ENCODE peak calls at places on chromosomes 5 and 9, in six cellular contexts. E is fibroblast of lung, P is MCF 10A, D is dorsolateral prefrontal cortex, H is HCT116, X is retinal pigment epithelial cell. V is an unnamed sample.

GRCh38 chr5:172692981-172693380 is 51.9 kb downstream of the NEURL1B start:
- DNase-seq in D (no peak), H (no peak), E (peak), P (no peak), X (no peak), V (no peak)

GRCh38 chr5:171619744-171620143 is 165.9 kb upstream of the SMIM23 start:
- DNase-seq in X (no peak), P (no peak), H (no peak), D (no peak), E (no peak), V (no peak)

GRCh38 chr5:14204785-14205321 is 61.7 kb downstream of the TRIO start:
- DNase-seq in H (no peak), E (peak), P (peak), D (no peak), X (no peak), V (peak)

GRCh38 chr5:151811593-151812321 is 40.0 kb downstream of the G3BP1 start:
- DNase-seq in E (peak), D (no peak), P (peak), X (peak), H (no peak), V (no peak)

GRCh38 chr9:89177401-89178161 is 1.0 kb downstream of the SHC3 start:
- DNase-seq in P (no peak), E (peak), X (no peak), D (peak), H (no peak), V (no peak)

GRCh38 chr9:91433180-91433579 is 9.5 kb upstream of the NFIL3 start:
- DNase-seq in X (peak), E (peak), H (peak), P (peak), D (no peak), V (peak)

GRCh38 chr5:139684881-139685749 is 37.0 kb downstream of the CXXC5 start:
- DNase-seq in H (no peak), P (peak), D (no peak), X (no peak), E (no peak), V (no peak)

GRCh38 chr9:95021166-95021886 is 294.8 kb downstream of the AOPEP start:
- DNase-seq in D (no peak), E (no peak), X (no peak), P (no peak), H (no peak), V (no peak)

GRCh38 chr5:62720036-62720441 is 141.4 kb downstream of the LRRC70 start:
- DNase-seq in H (peak), E (peak), D (no peak), P (peak), X (no peak), V (no peak)
- TF ChIP-seq CTCF in H (peak), E (no peak), D (no peak), P (peak), X (peak), V (no peak)

DNA sequence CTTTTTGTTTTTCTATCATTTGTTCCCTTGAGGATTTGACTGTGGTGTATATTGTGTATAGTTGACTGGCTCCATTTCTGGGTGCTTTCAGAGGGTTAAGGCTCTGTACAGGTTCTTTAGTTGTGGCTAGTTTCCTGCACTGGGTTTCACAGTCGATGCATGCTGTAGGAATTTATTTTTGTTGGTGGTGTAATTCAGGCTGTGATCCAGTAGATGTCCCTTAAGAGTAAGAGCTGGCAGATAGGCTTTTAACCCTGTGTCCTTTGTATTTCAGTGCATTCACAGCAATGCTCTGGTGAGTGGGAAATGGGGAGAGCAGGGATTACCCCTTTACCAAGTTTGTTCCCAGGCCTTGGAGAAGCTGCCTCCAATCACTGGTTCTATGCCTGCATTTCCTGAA is 112.9 kb downstream of the SPATA31D1 start:
- DNase-seq in D (no peak), P (peak), H (peak), E (no peak), X (no peak), V (no peak)
- TF ChIP-seq CTCF in D (no peak), P (no peak), H (peak), E (no peak), X (peak), V (no peak)

DNA sequence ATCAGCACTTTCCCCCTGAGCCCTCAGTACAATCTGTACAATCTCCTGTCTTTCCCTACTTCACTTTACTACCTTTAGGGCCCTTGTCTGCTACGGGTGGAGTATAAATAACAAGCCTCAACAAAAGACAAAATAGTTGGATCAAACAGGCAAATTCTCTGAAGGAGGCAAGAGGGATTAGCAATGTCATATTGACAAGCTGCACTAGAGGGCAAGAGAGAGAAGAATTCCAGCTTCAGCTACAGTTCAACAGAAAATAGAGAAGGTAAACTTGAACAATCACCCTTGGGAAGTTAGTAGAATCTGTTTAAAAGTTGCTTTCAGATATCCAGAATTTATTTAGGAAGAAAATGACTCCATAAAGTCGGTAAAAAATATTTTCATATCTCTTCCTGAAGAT is 68.4 kb upstream of the IZUMO3 start:
- DNase-seq in D (no peak), P (peak), H (no peak), X (no peak), E (no peak), V (no peak)
- TF ChIP-seq CTCF in D (no peak), P (peak), H (no peak), X (peak), E (no peak), V (no peak)

GRCh38 chr5:53318303-53318702 is 162.1 kb upstream of the FST start:
- DNase-seq in P (peak), D (no peak), H (no peak), E (no peak), X (no peak), V (no peak)
- TF ChIP-seq CTCF in P (no peak), D (no peak), H (peak), E (no peak), X (no peak), V (no peak)

GRCh38 chr5:22852807-22853670 is at the start of gene CDH12:
- DNase-seq in H (no peak), P (no peak), X (no peak), D (peak), E (no peak), V (no peak)
- TF ChIP-seq CTCF in H (no peak), P (no peak), X (peak), D (no peak), E (no peak), V (no peak)

GRCh38 chr9:36793277-36793676 is 220.6 kb downstream of the MELK start:
- DNase-seq in X (no peak), P (no peak), H (peak), D (no peak), E (no peak), V (no peak)
- TF ChIP-seq CTCF in X (peak), P (peak), H (peak), D (no peak), E (peak), V (no peak)

GRCh38 chr9:106286249-106286648 is 576.7 kb upstream of the ZNF462 start:
- DNase-seq in X (no peak), H (no peak), P (peak), E (peak), D (no peak), V (no peak)

GRCh38 chr9:106287108-106287631 is 575.8 kb upstream of the ZNF462 start:
- DNase-seq in H (no peak), D (no peak), P (no peak), X (no peak), E (peak), V (no peak)

GRCh38 chr9:106288689-106289088 is 574.3 kb upstream of the ZNF462 start:
- DNase-seq in E (no peak), X (no peak), P (no peak), H (no peak), D (no peak), V (no peak)

GRCh38 chr9:106284300-106284699 is 578.7 kb upstream of the ZNF462 start:
- DNase-seq in E (no peak), P (peak), D (no peak), X (no peak), H (no peak), V (no peak)
- TF ChIP-seq CTCF in E (no peak), P (no peak), D (no peak), X (peak), H (peak), V (no peak)

DNA sequence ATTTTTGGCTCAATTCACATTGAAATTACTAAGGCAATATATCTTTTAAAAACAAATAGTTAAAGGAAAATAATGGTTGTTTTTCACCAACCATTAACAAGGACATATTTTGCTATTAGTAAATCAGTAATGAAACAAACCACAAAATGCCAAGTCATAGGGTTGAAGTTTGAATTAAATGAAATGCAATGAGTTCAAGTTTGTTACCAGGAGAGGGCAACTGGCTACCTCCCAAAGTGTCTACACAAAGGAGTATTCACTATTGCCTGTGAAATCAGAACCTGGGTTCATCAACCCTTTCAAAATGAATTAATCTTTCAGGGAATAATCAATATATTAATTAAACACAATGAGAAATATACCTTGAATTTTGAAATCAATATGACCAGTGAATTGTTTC is 138.4 kb upstream of the DMRTA1 start:
- DNase-seq in X (no peak), E (no peak), P (no peak), D (no peak), H (no peak), V (no peak)
- TF ChIP-seq CTCF in X (peak), E (no peak), P (no peak), D (no peak), H (no peak), V (no peak)

DNA sequence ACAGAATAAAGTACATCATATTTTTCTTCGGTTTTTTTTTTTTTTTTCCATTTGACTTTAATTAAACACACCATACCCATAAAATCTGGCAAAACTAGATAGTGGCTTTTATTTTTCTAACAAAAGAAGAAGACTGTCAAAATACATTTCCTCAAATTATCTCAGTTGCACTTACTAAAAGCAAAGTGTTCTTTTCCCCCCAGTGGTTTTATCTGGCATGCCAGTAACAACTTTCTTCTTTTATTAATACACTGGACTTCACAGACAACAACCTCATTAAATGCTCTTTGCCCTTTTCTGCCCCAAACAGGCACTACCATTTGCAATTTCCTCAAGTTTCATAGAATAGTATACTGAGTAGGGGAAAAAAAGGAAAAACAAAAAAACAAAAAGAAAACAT is 1792.3 kb downstream of the EFNA5 start:
- DNase-seq in X (no peak), D (no peak), E (no peak), H (no peak), P (no peak), V (no peak)
- TF ChIP-seq CTCF in X (no peak), D (no peak), E (no peak), H (peak), P (no peak), V (no peak)

V was measured in AG09319.